ENCODE peak calls at places on chromosomes 4 and X, in seven cellular contexts. One of them, this sample, is unnamed.

GRCh38 chr4:187317799-187318198 is 594.1 kb upstream of the FAT1 start:
- DNase-seq in lower lobe of right lung: no peak
- DNase-seq in CD8-positive, alpha-beta T cell: no peak
- DNase-seq in GM10248: no peak
- DNase-seq in Peyer's patch: no peak
- DNase-seq in CD4-positive, alpha-beta T cell: no peak
- DNase-seq in astrocyte of the spinal cord: no peak
- DNase-seq in this sample: no peak

GRCh38 chrX:134718329-134719317 is 60.4 kb upstream of the PLAC1 start:
- DNase-seq in lower lobe of right lung: peak; percentile 49
- DNase-seq in CD8-positive, alpha-beta T cell: no peak
- DNase-seq in GM10248: no peak
- DNase-seq in Peyer's patch: no peak
- DNase-seq in CD4-positive, alpha-beta T cell: no peak
- DNase-seq in astrocyte of the spinal cord: peak; percentile 86
- DNase-seq in this sample: peak; percentile 35

GRCh38 chr4:121594796-121595526 is 101.8 kb downstream of the ANXA5 start:
- DNase-seq in lower lobe of right lung: no peak
- DNase-seq in CD8-positive, alpha-beta T cell: no peak
- DNase-seq in GM10248: no peak
- DNase-seq in Peyer's patch: no peak
- DNase-seq in CD4-positive, alpha-beta T cell: no peak
- DNase-seq in astrocyte of the spinal cord: peak; percentile 13
- DNase-seq in this sample: no peak

GRCh38 chrX:76915836-76916235 is 488.3 kb downstream of the MAGEE1 start:
- DNase-seq in lower lobe of right lung: no peak
- DNase-seq in CD8-positive, alpha-beta T cell: no peak
- DNase-seq in GM10248: no peak
- DNase-seq in Peyer's patch: no peak
- DNase-seq in CD4-positive, alpha-beta T cell: no peak
- DNase-seq in astrocyte of the spinal cord: no peak
- DNase-seq in this sample: no peak

GRCh38 chrX:151789179-151789800 is 54.7 kb downstream of the CNGA2 start:
- DNase-seq in lower lobe of right lung: no peak
- DNase-seq in CD8-positive, alpha-beta T cell: no peak
- DNase-seq in GM10248: no peak
- DNase-seq in Peyer's patch: no peak
- DNase-seq in CD4-positive, alpha-beta T cell: no peak
- DNase-seq in astrocyte of the spinal cord: peak; percentile 88
- DNase-seq in this sample: no peak

GRCh38 chrX:93977641-93978040 is 303.6 kb downstream of the FAM133A start:
- DNase-seq in lower lobe of right lung: no peak
- DNase-seq in CD8-positive, alpha-beta T cell: no peak
- DNase-seq in GM10248: no peak
- DNase-seq in Peyer's patch: no peak
- DNase-seq in CD4-positive, alpha-beta T cell: no peak
- DNase-seq in astrocyte of the spinal cord: no peak
- DNase-seq in this sample: no peak

GRCh38 chr4:13857800-13858199 is 230.3 kb upstream of the BOD1L1 start:
- DNase-seq in lower lobe of right lung: no peak
- DNase-seq in CD8-positive, alpha-beta T cell: no peak
- DNase-seq in GM10248: no peak
- DNase-seq in Peyer's patch: no peak
- DNase-seq in CD4-positive, alpha-beta T cell: no peak
- DNase-seq in astrocyte of the spinal cord: no peak
- DNase-seq in this sample: no peak

GRCh38 chr4:75169020-75169814 is 236.3 kb downstream of the PARM1 start:
- DNase-seq in lower lobe of right lung: no peak
- DNase-seq in CD8-positive, alpha-beta T cell: no peak
- DNase-seq in GM10248: no peak
- DNase-seq in Peyer's patch: no peak
- DNase-seq in CD4-positive, alpha-beta T cell: no peak
- DNase-seq in astrocyte of the spinal cord: no peak
- DNase-seq in this sample: no peak

GRCh38 chr4:125838924-125839323 is 524.2 kb downstream of the FAT4 start:
- DNase-seq in lower lobe of right lung: no peak
- DNase-seq in CD8-positive, alpha-beta T cell: no peak
- DNase-seq in GM10248: no peak
- DNase-seq in Peyer's patch: no peak
- DNase-seq in CD4-positive, alpha-beta T cell: no peak
- DNase-seq in astrocyte of the spinal cord: no peak
- DNase-seq in this sample: no peak

GRCh38 chr4:15544196-15544730 is 74.6 kb downstream of the CC2D2A start:
- DNase-seq in lower lobe of right lung: no peak
- DNase-seq in CD8-positive, alpha-beta T cell: no peak
- DNase-seq in GM10248: no peak
- DNase-seq in Peyer's patch: no peak
- DNase-seq in CD4-positive, alpha-beta T cell: no peak
- DNase-seq in astrocyte of the spinal cord: no peak
- DNase-seq in this sample: no peak

GRCh38 chr4:170979736-170980135 is 833.5 kb upstream of the GALNTL6 start:
- DNase-seq in lower lobe of right lung: no peak
- DNase-seq in CD8-positive, alpha-beta T cell: no peak
- DNase-seq in GM10248: no peak
- DNase-seq in Peyer's patch: no peak
- DNase-seq in CD4-positive, alpha-beta T cell: no peak
- DNase-seq in astrocyte of the spinal cord: peak; percentile 58
- DNase-seq in this sample: no peak

GRCh38 chrX:114058988-114059418 is 524.9 kb upstream of the HTR2C start:
- DNase-seq in lower lobe of right lung: no peak
- DNase-seq in CD8-positive, alpha-beta T cell: no peak
- DNase-seq in GM10248: no peak
- DNase-seq in Peyer's patch: no peak
- DNase-seq in CD4-positive, alpha-beta T cell: no peak
- DNase-seq in astrocyte of the spinal cord: no peak
- DNase-seq in this sample: no peak

GRCh38 chr4:26729027-26729426 is 131.6 kb upstream of the STIM2 start:
- DNase-seq in lower lobe of right lung: no peak
- DNase-seq in CD8-positive, alpha-beta T cell: no peak
- DNase-seq in GM10248: no peak
- DNase-seq in Peyer's patch: no peak
- DNase-seq in CD4-positive, alpha-beta T cell: no peak
- DNase-seq in astrocyte of the spinal cord: no peak
- DNase-seq in this sample: no peak

GRCh38 chrX:44975666-44976263 is 102.8 kb downstream of the KDM6A start:
- DNase-seq in lower lobe of right lung: no peak
- DNase-seq in CD8-positive, alpha-beta T cell: no peak
- DNase-seq in GM10248: no peak
- DNase-seq in Peyer's patch: no peak
- DNase-seq in CD4-positive, alpha-beta T cell: no peak
- DNase-seq in astrocyte of the spinal cord: no peak
- DNase-seq in this sample: no peak

GRCh38 chr4:40520533-40520932 is 109.1 kb downstream of the RBM47 start:
- DNase-seq in lower lobe of right lung: no peak
- DNase-seq in CD8-positive, alpha-beta T cell: no peak
- DNase-seq in GM10248: no peak
- DNase-seq in Peyer's patch: no peak
- DNase-seq in CD4-positive, alpha-beta T cell: no peak
- DNase-seq in astrocyte of the spinal cord: no peak
- DNase-seq in this sample: no peak

GRCh38 chr4:114807357-114807756 is 208.8 kb downstream of the UGT8 start:
- DNase-seq in lower lobe of right lung: no peak
- DNase-seq in CD8-positive, alpha-beta T cell: no peak
- DNase-seq in GM10248: no peak
- DNase-seq in Peyer's patch: no peak
- DNase-seq in CD4-positive, alpha-beta T cell: no peak
- DNase-seq in astrocyte of the spinal cord: no peak
- DNase-seq in this sample: no peak

GRCh38 chr4:154416183-154416543 is 75.4 kb downstream of the DCHS2 start:
- DNase-seq in lower lobe of right lung: no peak
- DNase-seq in CD8-positive, alpha-beta T cell: no peak
- DNase-seq in GM10248: peak; percentile 10
- DNase-seq in Peyer's patch: peak; percentile 38
- DNase-seq in CD4-positive, alpha-beta T cell: no peak
- DNase-seq in astrocyte of the spinal cord: no peak
- DNase-seq in this sample: no peak

GRCh38 chrX:110002300-110003166 is at the start of gene TMEM164:
- DNase-seq in lower lobe of right lung: peak; percentile 89
- DNase-seq in CD8-positive, alpha-beta T cell: peak; percentile 81
- DNase-seq in GM10248: peak; percentile 82
- DNase-seq in Peyer's patch: peak; percentile 79
- DNase-seq in CD4-positive, alpha-beta T cell: peak; percentile 76
- DNase-seq in astrocyte of the spinal cord: peak; percentile 79
- DNase-seq in this sample: peak; percentile 40
- TF ChIP-seq CTCF in lower lobe of right lung: no peak
- TF ChIP-seq CTCF in CD8-positive, alpha-beta T cell: no peak
- TF ChIP-seq CTCF in GM10248: no peak
- TF ChIP-seq CTCF in Peyer's patch: no peak
- TF ChIP-seq CTCF in CD4-positive, alpha-beta T cell: no peak
- TF ChIP-seq CTCF in astrocyte of the spinal cord: no peak
- TF ChIP-seq CTCF in this sample: peak; percentile 9

DNA sequence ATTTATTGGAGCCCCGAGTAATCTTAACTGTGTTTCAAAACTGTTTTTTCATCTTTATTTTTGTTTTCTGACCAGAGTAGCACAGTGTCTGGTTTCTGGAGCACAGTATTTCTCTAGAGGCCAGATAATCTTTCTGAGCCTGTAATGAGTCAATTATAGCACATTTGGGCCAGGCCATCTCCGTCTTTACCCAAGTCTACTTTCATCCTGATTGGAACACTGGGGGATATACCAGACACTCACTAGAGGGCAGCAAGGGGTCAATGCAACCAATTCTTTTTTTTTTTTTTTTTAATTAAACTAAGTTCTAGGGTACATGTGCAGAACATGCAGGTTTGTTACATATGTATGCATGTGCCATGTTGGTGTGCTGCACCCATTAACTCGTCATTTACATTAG is 282.0 kb downstream of the ARHGAP24 start:
- DNase-seq in lower lobe of right lung: no peak
- DNase-seq in CD8-positive, alpha-beta T cell: no peak
- DNase-seq in GM10248: peak; percentile 24
- DNase-seq in Peyer's patch: no peak
- DNase-seq in CD4-positive, alpha-beta T cell: no peak
- DNase-seq in astrocyte of the spinal cord: peak; percentile 45
- DNase-seq in this sample: no peak
- TF ChIP-seq CTCF in lower lobe of right lung: peak; percentile 28
- TF ChIP-seq CTCF in CD8-positive, alpha-beta T cell: no peak
- TF ChIP-seq CTCF in GM10248: peak; percentile 39
- TF ChIP-seq CTCF in Peyer's patch: no peak
- TF ChIP-seq CTCF in CD4-positive, alpha-beta T cell: no peak
- TF ChIP-seq CTCF in astrocyte of the spinal cord: peak; percentile 67
- TF ChIP-seq CTCF in this sample: peak; percentile 48

GRCh38 chrX:41759817-41760216 is 35.8 kb downstream of the GPR82 start:
- DNase-seq in lower lobe of right lung: no peak
- DNase-seq in CD8-positive, alpha-beta T cell: no peak
- DNase-seq in GM10248: peak; percentile 25
- DNase-seq in Peyer's patch: no peak
- DNase-seq in CD4-positive, alpha-beta T cell: no peak
- DNase-seq in astrocyte of the spinal cord: peak; percentile 32
- DNase-seq in this sample: peak; percentile 5
- TF ChIP-seq CTCF in lower lobe of right lung: peak; percentile 44
- TF ChIP-seq CTCF in CD8-positive, alpha-beta T cell: peak; percentile 36
- TF ChIP-seq CTCF in GM10248: peak; percentile 48
- TF ChIP-seq CTCF in Peyer's patch: peak; percentile 19
- TF ChIP-seq CTCF in CD4-positive, alpha-beta T cell: no peak
- TF ChIP-seq CTCF in astrocyte of the spinal cord: peak; percentile 61
- TF ChIP-seq CTCF in this sample: peak; percentile 48

GRCh38 chr4:98203406-98204235 is 57.6 kb upstream of the RAP1GDS1 start:
- DNase-seq in lower lobe of right lung: no peak
- DNase-seq in CD8-positive, alpha-beta T cell: no peak
- DNase-seq in GM10248: peak; percentile 70
- DNase-seq in Peyer's patch: peak; percentile 23
- DNase-seq in CD4-positive, alpha-beta T cell: no peak
- DNase-seq in astrocyte of the spinal cord: no peak
- DNase-seq in this sample: peak; percentile 22

GRCh38 chr4:98204236-98204553 is 57.0 kb upstream of the RAP1GDS1 start:
- DNase-seq in lower lobe of right lung: no peak
- DNase-seq in CD8-positive, alpha-beta T cell: no peak
- DNase-seq in GM10248: peak; percentile 23
- DNase-seq in Peyer's patch: no peak
- DNase-seq in CD4-positive, alpha-beta T cell: no peak
- DNase-seq in astrocyte of the spinal cord: no peak
- DNase-seq in this sample: peak; percentile 19

GRCh38 chr4:98193459-98194105 is 50.3 kb upstream of the STPG2 start:
- DNase-seq in lower lobe of right lung: no peak
- DNase-seq in CD8-positive, alpha-beta T cell: no peak
- DNase-seq in GM10248: no peak
- DNase-seq in Peyer's patch: no peak
- DNase-seq in CD4-positive, alpha-beta T cell: no peak
- DNase-seq in astrocyte of the spinal cord: no peak
- DNase-seq in this sample: no peak

DNA sequence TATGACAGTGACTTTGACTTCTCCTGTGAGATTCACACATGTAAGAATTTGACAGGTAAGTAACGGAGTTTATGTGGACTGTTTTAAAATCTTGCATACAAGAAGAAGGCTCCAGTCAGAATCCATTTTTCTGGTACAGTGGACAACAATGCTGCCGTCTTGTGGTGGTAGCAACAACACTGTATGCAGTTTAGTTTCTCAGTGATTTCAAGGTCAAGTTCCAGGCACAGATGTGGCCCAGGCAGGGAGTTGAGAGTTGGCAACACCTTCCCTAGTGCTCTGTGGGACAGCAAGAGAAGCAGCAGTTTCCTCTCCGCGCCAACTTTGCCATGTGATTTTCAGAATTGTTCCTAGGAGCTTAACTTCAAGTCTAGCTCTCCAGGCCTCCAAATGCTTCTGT is 56.0 kb upstream of the STPG2 start:
- DNase-seq in lower lobe of right lung: no peak
- DNase-seq in CD8-positive, alpha-beta T cell: no peak
- DNase-seq in GM10248: no peak
- DNase-seq in Peyer's patch: no peak
- DNase-seq in CD4-positive, alpha-beta T cell: no peak
- DNase-seq in astrocyte of the spinal cord: no peak
- DNase-seq in this sample: no peak
- TF ChIP-seq CTCF in lower lobe of right lung: no peak
- TF ChIP-seq CTCF in CD8-positive, alpha-beta T cell: no peak
- TF ChIP-seq CTCF in GM10248: no peak
- TF ChIP-seq CTCF in Peyer's patch: no peak
- TF ChIP-seq CTCF in CD4-positive, alpha-beta T cell: no peak
- TF ChIP-seq CTCF in astrocyte of the spinal cord: no peak
- TF ChIP-seq CTCF in this sample: no peak

GRCh38 chrX:19130628-19131027 is 8.4 kb upstream of the ADGRG2 start:
- DNase-seq in lower lobe of right lung: no peak
- DNase-seq in CD8-positive, alpha-beta T cell: no peak
- DNase-seq in GM10248: no peak
- DNase-seq in Peyer's patch: no peak
- DNase-seq in CD4-positive, alpha-beta T cell: no peak
- DNase-seq in astrocyte of the spinal cord: no peak
- DNase-seq in this sample: no peak
- TF ChIP-seq CTCF in lower lobe of right lung: no peak
- TF ChIP-seq CTCF in CD8-positive, alpha-beta T cell: no peak
- TF ChIP-seq CTCF in GM10248: no peak
- TF ChIP-seq CTCF in Peyer's patch: no peak
- TF ChIP-seq CTCF in CD4-positive, alpha-beta T cell: no peak
- TF ChIP-seq CTCF in astrocyte of the spinal cord: no peak
- TF ChIP-seq CTCF in this sample: no peak

GRCh38 chr4:89486042-89486441 is 178.4 kb upstream of the GPRIN3 start:
- DNase-seq in lower lobe of right lung: no peak
- DNase-seq in CD8-positive, alpha-beta T cell: no peak
- DNase-seq in GM10248: no peak
- DNase-seq in Peyer's patch: no peak
- DNase-seq in CD4-positive, alpha-beta T cell: no peak
- DNase-seq in astrocyte of the spinal cord: peak; percentile 46
- DNase-seq in this sample: no peak
- TF ChIP-seq CTCF in lower lobe of right lung: peak; percentile 15
- TF ChIP-seq CTCF in CD8-positive, alpha-beta T cell: no peak
- TF ChIP-seq CTCF in GM10248: peak; percentile 23
- TF ChIP-seq CTCF in Peyer's patch: no peak
- TF ChIP-seq CTCF in CD4-positive, alpha-beta T cell: no peak
- TF ChIP-seq CTCF in astrocyte of the spinal cord: peak; percentile 50
- TF ChIP-seq CTCF in this sample: peak; percentile 21

This sample was measured in GM12864.